ENCODE peak calls at places on chromosomes 12 and 14, in five cellular contexts. One of them, this sample, is unnamed.

GRCh38 chr14:100721568-100721967 is 5.1 kb upstream of the DLK1 start:
- DNase-seq in neuronal stem cell: no peak
- DNase-seq in ovary: no peak
- DNase-seq in Karpas-422: no peak
- DNase-seq in IMR-90: peak; percentile 14
- DNase-seq in this sample: no peak

GRCh38 chr14:94360945-94361565 is 27.3 kb downstream of the SERPINA1 start:
- DNase-seq in IMR-90: no peak
- DNase-seq in neuronal stem cell: no peak
- DNase-seq in ovary: no peak
- DNase-seq in Karpas-422: no peak
- DNase-seq in this sample: no peak

GRCh38 chr12:127293507-127294310 is 973.3 kb upstream of the TMEM132C start:
- DNase-seq in IMR-90: peak; percentile 33
- DNase-seq in ovary: no peak
- DNase-seq in neuronal stem cell: peak; percentile 8
- DNase-seq in Karpas-422: peak; percentile 81
- DNase-seq in this sample: peak; percentile 71

GRCh38 chr12:17335487-17335886 is 729.5 kb upstream of the LMO3 start:
- DNase-seq in Karpas-422: no peak
- DNase-seq in IMR-90: no peak
- DNase-seq in ovary: no peak
- DNase-seq in neuronal stem cell: no peak
- DNase-seq in this sample: no peak

GRCh38 chr12:72365151-72365550 is 93.0 kb downstream of the TRHDE start:
- DNase-seq in neuronal stem cell: no peak
- DNase-seq in ovary: no peak
- DNase-seq in IMR-90: peak; percentile 54
- DNase-seq in Karpas-422: no peak
- DNase-seq in this sample: no peak

GRCh38 chr12:46401703-46402102 is 29.1 kb upstream of the SLC38A2 start:
- DNase-seq in IMR-90: peak; percentile 58
- DNase-seq in neuronal stem cell: no peak
- DNase-seq in ovary: peak; percentile 56
- DNase-seq in Karpas-422: no peak
- DNase-seq in this sample: peak; percentile 38

GRCh38 chr14:104425763-104426691 is 153.5 kb upstream of the C14orf180 start:
- DNase-seq in ovary: peak; percentile 17
- DNase-seq in IMR-90: no peak
- DNase-seq in Karpas-422: no peak
- DNase-seq in neuronal stem cell: no peak
- DNase-seq in this sample: no peak

GRCh38 chr12:113461666-113462065 is 10.0 kb downstream of the LHX5 start:
- DNase-seq in IMR-90: no peak
- DNase-seq in Karpas-422: peak; percentile 76
- DNase-seq in ovary: no peak
- DNase-seq in neuronal stem cell: peak; percentile 17
- DNase-seq in this sample: no peak

GRCh38 chr12:56839489-56840442 is 76.6 kb downstream of the HSD17B6 start:
- DNase-seq in Karpas-422: peak; percentile 82
- DNase-seq in neuronal stem cell: peak; percentile 35
- DNase-seq in IMR-90: peak; percentile 9
- DNase-seq in ovary: peak; percentile 32
- DNase-seq in this sample: no peak

GRCh38 chr14:38078393-38078792 is 129.3 kb upstream of the SSTR1 start:
- DNase-seq in ovary: no peak
- DNase-seq in neuronal stem cell: no peak
- DNase-seq in IMR-90: no peak
- DNase-seq in Karpas-422: peak; percentile 44
- DNase-seq in this sample: no peak

GRCh38 chr14:22184157-22185025 is 404.6 kb downstream of the DAD1 start:
- DNase-seq in Karpas-422: no peak
- DNase-seq in neuronal stem cell: no peak
- DNase-seq in IMR-90: peak; percentile 86
- DNase-seq in ovary: no peak
- DNase-seq in this sample: peak; percentile 72

GRCh38 chr12:56146492-56147460 is 5.6 kb upstream of the MYL6B start:
- DNase-seq in neuronal stem cell: no peak
- DNase-seq in Karpas-422: no peak
- DNase-seq in ovary: peak; percentile 65
- DNase-seq in IMR-90: no peak
- DNase-seq in this sample: no peak

GRCh38 chr14:70822706-70823185 is 13.4 kb upstream of the MAP3K9 start:
- DNase-seq in ovary: peak; percentile 34
- DNase-seq in neuronal stem cell: peak; percentile 58
- DNase-seq in IMR-90: peak; percentile 2
- DNase-seq in Karpas-422: no peak
- DNase-seq in this sample: no peak

GRCh38 chr12:93173178-93173957 is 204.4 kb upstream of the NUDT4 start:
- DNase-seq in ovary: no peak
- DNase-seq in neuronal stem cell: no peak
- DNase-seq in IMR-90: peak; percentile 75
- DNase-seq in Karpas-422: no peak
- DNase-seq in this sample: no peak

GRCh38 chr14:51828017-51828797 is 32.2 kb upstream of the GNG2 start:
- DNase-seq in IMR-90: peak; percentile 62
- DNase-seq in ovary: no peak
- DNase-seq in Karpas-422: peak; percentile 91
- DNase-seq in neuronal stem cell: no peak
- DNase-seq in this sample: peak; percentile 67

GRCh38 chr14:86935241-86935640 is 1057.7 kb downstream of the GALC start:
- DNase-seq in ovary: no peak
- DNase-seq in IMR-90: peak; percentile 61
- DNase-seq in neuronal stem cell: no peak
- DNase-seq in Karpas-422: no peak
- DNase-seq in this sample: no peak

GRCh38 chr14:100896369-100897060 is 7.0 kb downstream of the RTL1 start:
- DNase-seq in ovary: no peak
- DNase-seq in neuronal stem cell: no peak
- DNase-seq in Karpas-422: no peak
- DNase-seq in IMR-90: no peak
- DNase-seq in this sample: no peak

GRCh38 chr12:55619352-55620138 is 17.1 kb upstream of the OR10P1 start:
- DNase-seq in IMR-90: peak; percentile 92
- DNase-seq in ovary: no peak
- DNase-seq in Karpas-422: peak; percentile 95
- DNase-seq in neuronal stem cell: peak; percentile 92
- DNase-seq in this sample: peak; percentile 94

GRCh38 chr12:119432935-119433334 is 98.4 kb downstream of the CCDC60 start:
- DNase-seq in IMR-90: no peak
- DNase-seq in neuronal stem cell: no peak
- DNase-seq in ovary: no peak
- DNase-seq in Karpas-422: no peak
- DNase-seq in this sample: no peak

GRCh38 chr14:63867926-63868921 is 15.4 kb downstream of the SYNE2 start:
- DNase-seq in Karpas-422: peak; percentile 46
- DNase-seq in neuronal stem cell: no peak
- DNase-seq in IMR-90: peak; percentile 23
- DNase-seq in ovary: peak; percentile 44
- DNase-seq in this sample: no peak

GRCh38 chr14:85444685-85445084 is 85.3 kb upstream of the FLRT2 start:
- DNase-seq in ovary: no peak
- DNase-seq in neuronal stem cell: no peak
- DNase-seq in Karpas-422: no peak
- DNase-seq in IMR-90: peak; percentile 25
- DNase-seq in this sample: peak; percentile 41

GRCh38 chr12:53462935-53463334 is 11.0 kb downstream of the PCBP2 start:
- DNase-seq in Karpas-422: no peak
- DNase-seq in ovary: no peak
- DNase-seq in IMR-90: no peak
- DNase-seq in neuronal stem cell: no peak
- DNase-seq in this sample: no peak

GRCh38 chr12:65122661-65123060 is 1.6 kb upstream of the WIF1 start:
- DNase-seq in ovary: no peak
- DNase-seq in neuronal stem cell: no peak
- DNase-seq in Karpas-422: no peak
- DNase-seq in IMR-90: no peak
- DNase-seq in this sample: no peak

GRCh38 chr14:55707365-55707804 is 127.4 kb downstream of the KTN1 start:
- DNase-seq in IMR-90: peak; percentile 76
- DNase-seq in ovary: no peak
- DNase-seq in Karpas-422: peak; percentile 61
- DNase-seq in neuronal stem cell: no peak
- DNase-seq in this sample: peak; percentile 35

GRCh38 chr14:22532345-22533056 is 56.5 kb downstream of the DAD1 start:
- DNase-seq in IMR-90: peak; percentile 49
- DNase-seq in ovary: no peak
- DNase-seq in neuronal stem cell: no peak
- DNase-seq in Karpas-422: no peak
- DNase-seq in this sample: peak; percentile 22

GRCh38 chr12:32139064-32139421 is 32.4 kb downstream of the BICD1 start:
- DNase-seq in neuronal stem cell: no peak
- DNase-seq in Karpas-422: peak; percentile 92
- DNase-seq in IMR-90: peak; percentile 66
- DNase-seq in ovary: no peak
- DNase-seq in this sample: peak; percentile 40

GRCh38 chr12:126385785-126386184 is 1320.5 kb downstream of the AACS start:
- DNase-seq in Karpas-422: no peak
- DNase-seq in IMR-90: no peak
- DNase-seq in ovary: no peak
- DNase-seq in neuronal stem cell: no peak
- DNase-seq in this sample: no peak

GRCh38 chr12:56462565-56462964 is 5.8 kb upstream of the SPRYD4 start:
- DNase-seq in IMR-90: no peak
- DNase-seq in neuronal stem cell: peak; percentile 60
- DNase-seq in Karpas-422: no peak
- DNase-seq in ovary: no peak
- DNase-seq in this sample: no peak

GRCh38 chr12:117897379-117898161 is 71.2 kb downstream of the KSR2 start:
- DNase-seq in IMR-90: no peak
- DNase-seq in Karpas-422: no peak
- DNase-seq in neuronal stem cell: no peak
- DNase-seq in ovary: no peak
- DNase-seq in this sample: no peak

GRCh38 chr14:105855246-105855892 is 329.0 kb downstream of the TMEM121 start:
- DNase-seq in neuronal stem cell: no peak
- DNase-seq in Karpas-422: no peak
- DNase-seq in ovary: no peak
- DNase-seq in IMR-90: no peak
- DNase-seq in this sample: no peak

GRCh38 chr12:9588749-9589148 is 19.0 kb downstream of the KLRB1 start:
- DNase-seq in Karpas-422: no peak
- DNase-seq in ovary: no peak
- DNase-seq in IMR-90: no peak
- DNase-seq in neuronal stem cell: no peak
- DNase-seq in this sample: no peak

DNA sequence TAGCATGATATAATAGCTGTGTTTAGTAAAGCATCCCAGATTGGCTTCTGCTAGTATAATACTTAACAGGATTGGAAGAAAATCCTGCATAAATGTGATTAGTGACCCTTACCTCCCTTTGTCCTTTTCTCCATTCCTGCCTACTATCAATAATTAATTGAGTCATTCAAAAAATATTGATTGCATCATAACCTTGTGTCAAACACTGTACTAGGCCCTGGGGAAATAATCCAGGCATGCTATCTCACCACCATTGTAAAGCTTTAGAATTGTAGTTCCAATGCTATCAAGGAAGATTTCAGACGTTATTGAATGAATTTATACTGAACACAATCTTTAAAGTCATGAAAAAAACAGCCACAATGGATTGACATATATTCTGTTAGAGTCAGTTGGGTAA is 378.6 kb upstream of the DDHD1 start:
- DNase-seq in neuronal stem cell: no peak
- DNase-seq in IMR-90: no peak
- DNase-seq in Karpas-422: no peak
- DNase-seq in ovary: no peak
- DNase-seq in this sample: no peak
- H3K27ac ChIP-seq in neuronal stem cell: no peak overlapping the region
- H3K27ac ChIP-seq in IMR-90: no peak overlapping the region
- H3K27ac ChIP-seq in Karpas-422: no peak overlapping the region
- H3K27ac ChIP-seq in ovary: no peak overlapping the region
- H3K27ac ChIP-seq in this sample: no peak overlapping the region

GRCh38 chr12:51589060-51589459 is 2.0 kb upstream of the SCN8A start:
- DNase-seq in ovary: no peak
- DNase-seq in IMR-90: no peak
- DNase-seq in neuronal stem cell: no peak
- DNase-seq in Karpas-422: no peak
- DNase-seq in this sample: no peak

GRCh38 chr12:51590347-51591019 is 550 bp upstream of the SCN8A start:
- DNase-seq in ovary: peak; percentile 60
- DNase-seq in neuronal stem cell: peak; percentile 92
- DNase-seq in Karpas-422: peak; percentile 90
- DNase-seq in IMR-90: peak; percentile 75
- DNase-seq in this sample: peak; percentile 7

GRCh38 chr12:51592034-51592705 is 1.1 kb downstream of the SCN8A start:
- DNase-seq in neuronal stem cell: peak; percentile 6
- DNase-seq in IMR-90: peak; percentile 79
- DNase-seq in Karpas-422: no peak
- DNase-seq in ovary: no peak
- DNase-seq in this sample: no peak

GRCh38 chr12:51589557-51590176 is 1.4 kb upstream of the SCN8A start:
- DNase-seq in ovary: no peak
- DNase-seq in neuronal stem cell: no peak
- DNase-seq in Karpas-422: no peak
- DNase-seq in IMR-90: no peak
- DNase-seq in this sample: no peak

GRCh38 chr12:51591020-51591901 is at the start of gene SCN8A:
- DNase-seq in ovary: peak; percentile 56
- DNase-seq in neuronal stem cell: peak; percentile 78
- DNase-seq in IMR-90: peak; percentile 56
- DNase-seq in Karpas-422: peak; percentile 70
- DNase-seq in this sample: no peak
- H3K27ac ChIP-seq in ovary: no peak within 1 kb of the TSS
- H3K27ac ChIP-seq in neuronal stem cell: peak within 1 kb of the TSS; percentile 72
- H3K27ac ChIP-seq in IMR-90: peak within 1 kb of the TSS; percentile 68
- H3K27ac ChIP-seq in Karpas-422: no peak within 1 kb of the TSS
- H3K27ac ChIP-seq in this sample: no peak within 1 kb of the TSS

GRCh38 chr14:68040633-68041369 is 221.2 kb downstream of the RAD51B start:
- DNase-seq in Karpas-422: no peak
- DNase-seq in ovary: no peak
- DNase-seq in neuronal stem cell: no peak
- DNase-seq in IMR-90: no peak
- DNase-seq in this sample: no peak
- H3K27ac ChIP-seq in Karpas-422: no peak overlapping the region
- H3K27ac ChIP-seq in ovary: no peak overlapping the region
- H3K27ac ChIP-seq in neuronal stem cell: no peak overlapping the region
- H3K27ac ChIP-seq in IMR-90: no peak overlapping the region
- H3K27ac ChIP-seq in this sample: no peak overlapping the region

DNA sequence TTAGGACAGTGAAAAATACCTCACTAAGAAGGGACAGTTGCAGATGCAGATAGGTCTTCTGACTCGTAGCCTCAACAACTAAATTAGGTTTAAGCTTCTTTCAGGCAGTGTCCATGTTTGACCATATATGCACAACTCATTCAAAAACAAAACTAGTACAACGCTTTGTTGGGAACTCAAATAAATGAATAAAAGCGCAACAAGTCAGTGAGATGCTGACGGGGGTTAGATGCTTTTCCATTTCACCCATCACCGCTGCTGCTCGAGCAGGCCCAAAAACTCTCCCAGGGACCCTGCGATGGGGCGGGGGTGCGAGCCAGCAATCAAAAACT is 625 bp downstream of the RPAP3 start:
- DNase-seq in ovary: no peak
- DNase-seq in IMR-90: peak; percentile 8
- DNase-seq in neuronal stem cell: no peak
- DNase-seq in Karpas-422: peak; percentile 50
- DNase-seq in this sample: no peak
- H3K27ac ChIP-seq in ovary: peak overlapping the region; percentile 64
- H3K27ac ChIP-seq in IMR-90: peak overlapping the region; percentile 71
- H3K27ac ChIP-seq in neuronal stem cell: peak overlapping the region; percentile 7
- H3K27ac ChIP-seq in Karpas-422: peak overlapping the region; percentile 45
- H3K27ac ChIP-seq in this sample: peak overlapping the region; percentile 83

This sample was measured in brain microvascular endothelial cell.